ENCODE peak calls at places on chromosomes 7 and 10, in six cellular contexts. T is OCI-LY7, K is aorta, F is EH, G is germinal center, P is left ventricle myocardium superior. I is an unnamed sample.

GRCh38 chr7:55571534-55572377 is 546 bp downstream of the VOPP1 start:
- DNase-seq in T (peak), K (peak), F (peak), G (peak), P (peak), I (no peak)

GRCh38 chr7:44595934-44596635 is 10.3 kb upstream of the OGDH start:
- DNase-seq in T (no peak), K (no peak), F (peak), G (no peak), P (no peak), I (peak)

GRCh38 chr7:17408245-17408903 is 109.9 kb downstream of the AHR start:
- DNase-seq in T (no peak), K (no peak), F (peak), G (no peak), P (no peak), I (peak)

GRCh38 chr10:6145979-6146432 is 56.7 kb upstream of the PFKFB3 start:
- DNase-seq in T (peak), K (no peak), F (no peak), G (no peak), P (peak), I (no peak)

GRCh38 chr7:88835147-88835728 is 39.7 kb upstream of the TEX47 start:
- DNase-seq in T (peak), K (no peak), F (peak), G (peak), P (no peak), I (peak)

GRCh38 chr10:11265486-11265885 is 247.8 kb downstream of the CELF2 start:
- DNase-seq in T (no peak), K (no peak), F (no peak), G (no peak), P (no peak), I (peak)

GRCh38 chr7:2843711-2844152 is 376 bp downstream of the GNA12 start:
- DNase-seq in T (peak), K (peak), F (peak), G (peak), P (peak), I (no peak)

GRCh38 chr10:93454146-93454545 is 28.0 kb downstream of the MYOF start:
- DNase-seq in T (no peak), K (no peak), F (no peak), G (no peak), P (no peak), I (no peak)

GRCh38 chr10:97016728-97017473 is 168.9 kb downstream of the SLIT1 start:
- DNase-seq in T (peak), K (no peak), F (peak), G (peak), P (no peak), I (no peak)

GRCh38 chr7:38186593-38187314 is 8.7 kb downstream of the STARD3NL start:
- DNase-seq in T (no peak), K (peak), F (peak), G (no peak), P (no peak), I (peak)

GRCh38 chr10:22931948-22932347 is 4.1 kb downstream of the ARMC3 start:
- DNase-seq in T (no peak), K (no peak), F (peak), G (no peak), P (no peak), I (peak)

GRCh38 chr10:108736111-108736510 is 1187.2 kb downstream of the XPNPEP1 start:
- DNase-seq in T (no peak), K (no peak), F (peak), G (no peak), P (no peak), I (no peak)

GRCh38 chr10:16832351-16833080 is 15.3 kb upstream of the RSU1 start:
- DNase-seq in T (no peak), K (no peak), F (peak), G (no peak), P (no peak), I (peak)

GRCh38 chr10:103667390-103667789 is 173.9 kb downstream of the NEURL1 start:
- DNase-seq in T (no peak), K (no peak), F (peak), G (no peak), P (no peak), I (no peak)

GRCh38 chr7:4959356-4959755 is 369 bp upstream of the MMD2 start:
- DNase-seq in T (no peak), K (peak), F (no peak), G (no peak), P (no peak), I (no peak)

GRCh38 chr7:121475806-121476205 is 79.7 kb upstream of the FAM3C start:
- DNase-seq in T (no peak), K (no peak), F (no peak), G (no peak), P (peak), I (no peak)

GRCh38 chr10:4847580-4848020 is 21.6 kb downstream of the AKR1E2 start:
- DNase-seq in T (no peak), K (no peak), F (peak), G (no peak), P (no peak), I (peak)

GRCh38 chr10:20473361-20473760 is 423.8 kb downstream of the NEBL start:
- DNase-seq in T (no peak), K (no peak), F (no peak), G (no peak), P (no peak), I (no peak)

GRCh38 chr10:82041018-82041417 is 166.0 kb downstream of the NRG3 start:
- DNase-seq in T (no peak), K (no peak), F (no peak), G (no peak), P (no peak), I (peak)

GRCh38 chr7:27700501-27700900 is 37.8 kb upstream of the HIBADH start:
- DNase-seq in T (no peak), K (no peak), F (no peak), G (no peak), P (no peak), I (no peak)

GRCh38 chr10:79399242-79399831 is 46.1 kb downstream of the ZCCHC24 start:
- DNase-seq in T (no peak), K (peak), F (peak), G (no peak), P (peak), I (peak)

GRCh38 chr10:21976739-21977138 is 26.8 kb downstream of the DNAJC1 start:
- DNase-seq in T (no peak), K (no peak), F (no peak), G (no peak), P (no peak), I (no peak)

GRCh38 chr10:100122780-100123179 is 41.1 kb upstream of the CPN1 start:
- DNase-seq in T (no peak), K (no peak), F (no peak), G (no peak), P (no peak), I (no peak)

GRCh38 chr7:100674441-100675407 is 1.2 kb downstream of the GNB2 start:
- DNase-seq in T (peak), K (peak), F (peak), G (peak), P (peak), I (no peak)

GRCh38 chr10:23439452-23439919 is 611 bp downstream of the OTUD1 start:
- DNase-seq in T (peak), K (no peak), F (peak), G (no peak), P (no peak), I (no peak)

GRCh38 chr10:110737886-110738634 is 93.9 kb downstream of the RBM20 start:
- DNase-seq in T (no peak), K (no peak), F (peak), G (no peak), P (peak), I (peak)

GRCh38 chr10:113665806-113666354 is 2.0 kb upstream of the NRAP start:
- DNase-seq in T (no peak), K (no peak), F (peak), G (no peak), P (no peak), I (peak)

GRCh38 chr10:93589648-93590562 is 11.1 kb downstream of the RBP4 start:
- DNase-seq in T (no peak), K (no peak), F (no peak), G (no peak), P (no peak), I (no peak)

GRCh38 chr10:34721201-34721840 is 93.8 kb downstream of the PARD3 start:
- DNase-seq in T (no peak), K (no peak), F (peak), G (no peak), P (no peak), I (peak)

GRCh38 chr7:1019255-1019785 is 25.0 kb upstream of the GPR146 start:
- DNase-seq in T (no peak), K (no peak), F (no peak), G (no peak), P (no peak), I (no peak)

GRCh38 chr10:68156373-68157185 is 47.3 kb downstream of the MYPN start:
- DNase-seq in T (peak), K (no peak), F (peak), G (peak), P (no peak), I (peak)

GRCh38 chr7:25098096-25099046 is 26.7 kb downstream of the CYCS start:
- DNase-seq in T (peak), K (no peak), F (peak), G (peak), P (peak), I (peak)

GRCh38 chr10:93570383-93570782 is 3.9 kb downstream of the FFAR4 start:
- DNase-seq in T (no peak), K (no peak), F (no peak), G (no peak), P (no peak), I (no peak)

I was measured in renal cortical epithelial cell.